ENCODE peak calls at places on chromosome X, in four cellular contexts. Q is tibial artery; I is CD8-positive, alpha-beta memory T cell; B is lung. U is an unnamed sample.

GRCh38 chrX:9340619-9341304 is 124.1 kb upstream of the TBL1X start:
- DNase-seq in Q (peak; percentile 70), I (peak; percentile 25), B (peak; percentile 55), U (peak; percentile 57)

GRCh38 chrX:30150196-30150895 is 65.0 kb upstream of the MAGEB2 start:
- DNase-seq in Q (no peak), I (no peak), B (no peak), U (no peak)

GRCh38 chrX:9746148-9746880 is 19.3 kb downstream of the GPR143 start:
- DNase-seq in Q (no peak), I (no peak), B (no peak), U (no peak)

GRCh38 chrX:108537005-108537404 is 97.4 kb downstream of the COL4A5 start:
- DNase-seq in Q (no peak), I (no peak), B (no peak), U (no peak)

GRCh38 chrX:13420545-13421183 is 100.8 kb upstream of the ATXN3L start:
- DNase-seq in Q (no peak), I (no peak), B (no peak), U (no peak)

GRCh38 chrX:37785569-37785968 is 5.7 kb downstream of the CYBB start:
- DNase-seq in Q (no peak), I (no peak), B (no peak), U (no peak)

GRCh38 chrX:40009890-40010289 is 87.9 kb downstream of the BCOR start:
- DNase-seq in Q (no peak), I (no peak), B (no peak), U (no peak)

GRCh38 chrX:110743679-110744340 is 51.8 kb downstream of the CHRDL1 start:
- DNase-seq in Q (no peak), I (no peak), B (no peak), U (no peak)

GRCh38 chrX:52422884-52423283 is 54.1 kb downstream of the XAGE2 start:
- DNase-seq in Q (no peak), I (no peak), B (no peak), U (no peak)

GRCh38 chrX:15680401-15680800 is 15.8 kb upstream of the CLTRN start:
- DNase-seq in Q (no peak), I (no peak), B (no peak), U (no peak)

GRCh38 chrX:38882894-38883620 is 81.8 kb downstream of the MID1IP1 start:
- DNase-seq in Q (no peak), I (no peak), B (no peak), U (no peak)

GRCh38 chrX:37350034-37350365 is 836 bp downstream of the PRRG1 start:
- DNase-seq in Q (no peak), I (no peak), B (no peak), U (no peak)

GRCh38 chrX:22323541-22323940 is 50.8 kb downstream of the CBLL2 start:
- DNase-seq in Q (no peak), I (no peak), B (no peak), U (no peak)

GRCh38 chrX:123590842-123591491 is 141.9 kb downstream of the THOC2 start:
- DNase-seq in Q (no peak), I (no peak), B (no peak), U (no peak)

GRCh38 chrX:40169193-40170086 is 71.7 kb upstream of the BCOR start:
- DNase-seq in Q (peak; percentile 70), I (peak; percentile 61), B (no peak), U (peak; percentile 65)

GRCh38 chrX:138008280-138008679 is 442.4 kb downstream of the ZIC3 start:
- DNase-seq in Q (no peak), I (no peak), B (no peak), U (no peak)

GRCh38 chrX:103063191-103063845 is 653 bp downstream of the BEX1 start:
- DNase-seq in Q (no peak), I (no peak), B (no peak), U (no peak)

GRCh38 chrX:107677909-107678308 is 49.6 kb downstream of the PRPS1 start:
- DNase-seq in Q (peak; percentile 73), I (no peak), B (no peak), U (no peak)

GRCh38 chrX:71650333-71650969 is 16.9 kb upstream of the LOC101059915 start:
- DNase-seq in Q (no peak), I (no peak), B (no peak), U (no peak)

GRCh38 chrX:133249659-133250058 is 31.5 kb upstream of the TFDP3 start:
- DNase-seq in Q (no peak), I (no peak), B (no peak), U (no peak)

GRCh38 chrX:73823473-73824004 is 260.5 kb downstream of the CHIC1 start:
- DNase-seq in Q (no peak), I (no peak), B (no peak), U (no peak)

GRCh38 chrX:143571521-143571920 is 54.2 kb upstream of the SPANXN3 start:
- DNase-seq in Q (no peak), I (no peak), B (no peak), U (no peak)

GRCh38 chrX:154436597-154437397 is at the start of gene GDI1:
- DNase-seq in Q (peak; percentile 74), I (peak; percentile 61), B (peak; percentile 51), U (peak; percentile 72)

GRCh38 chrX:45750639-45751038 is 550.0 kb upstream of the DIPK2B start:
- DNase-seq in Q (no peak), I (no peak), B (no peak), U (no peak)
- H3K4me1 ChIP-seq in Q (no peaks in the 10 kb centered on the region), I (peaks cover 21% of the 10 kb centered on the region), B (no peaks in the 10 kb centered on the region), U (peaks cover 21% of the 10 kb centered on the region)

GRCh38 chrX:144715356-144715755 is 531.9 kb upstream of the SPANXN1 start:
- DNase-seq in Q (no peak), I (no peak), B (no peak), U (no peak)

DNA sequence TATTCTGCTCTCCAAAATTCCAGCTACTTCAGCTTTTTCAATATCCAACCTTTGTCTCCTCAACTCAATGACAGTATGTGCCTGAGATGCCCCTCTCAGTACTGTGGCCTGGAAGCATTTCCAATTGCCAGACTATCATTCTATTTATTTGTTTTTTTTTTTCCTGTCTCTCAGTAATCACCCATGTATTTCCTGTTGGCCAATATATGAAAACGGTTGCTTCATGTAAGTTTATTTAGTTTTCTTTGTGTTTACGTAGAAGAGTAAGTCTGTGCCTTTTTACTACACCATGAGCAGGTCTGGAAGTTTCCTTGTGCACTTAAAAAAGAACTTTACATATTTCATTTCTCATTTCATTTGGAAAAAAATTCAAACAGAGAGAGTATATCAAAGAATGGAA is 537.5 kb upstream of the SPANXN1 start:
- DNase-seq in Q (no peak), I (no peak), B (no peak), U (no peak)
- H3K27me3 ChIP-seq in Q (no peaks in the 10 kb centered on the region), I (no peaks in the 10 kb centered on the region), B (no peaks in the 10 kb centered on the region), U (no peaks in the 10 kb centered on the region)

DNA sequence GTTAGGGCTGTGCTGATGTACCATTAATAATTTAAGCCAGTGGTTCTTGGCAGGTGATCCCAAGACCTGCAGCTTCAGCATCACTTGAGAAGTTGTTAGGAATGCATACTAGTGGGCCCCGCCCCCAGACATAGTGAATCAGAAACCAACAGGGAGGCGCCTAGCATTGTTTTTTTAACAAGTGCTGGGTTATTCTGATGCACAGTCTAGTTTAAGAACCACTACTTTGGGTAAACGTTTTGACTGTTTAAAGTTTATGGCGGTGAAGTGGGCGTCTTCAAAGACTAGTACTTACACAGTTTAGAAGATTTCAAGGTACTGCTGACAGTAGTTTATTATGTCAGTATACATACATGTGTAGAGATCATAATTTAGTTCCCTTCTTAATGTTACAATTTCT is 23.6 kb downstream of the FAM199X start:
- DNase-seq in Q (no peak), I (no peak), B (no peak), U (no peak)
- H3K36me3 ChIP-seq in Q (peaks cover 25% of the 10 kb centered on the region), I (peaks cover 5% of the 10 kb centered on the region), B (peaks cover 10% of the 10 kb centered on the region), U (peaks cover 5% of the 10 kb centered on the region)

GRCh38 chrX:68837119-68837518 is 8.3 kb downstream of the EFNB1 start:
- DNase-seq in Q (no peak), I (no peak), B (no peak), U (no peak)

GRCh38 chrX:68833855-68834331 is 5.1 kb downstream of the EFNB1 start:
- DNase-seq in Q (no peak), I (no peak), B (no peak), U (no peak)

GRCh38 chrX:68834371-68835103 is 5.7 kb downstream of the EFNB1 start:
- DNase-seq in Q (no peak), I (no peak), B (no peak), U (no peak)

GRCh38 chrX:68835104-68835442 is 6.3 kb downstream of the EFNB1 start:
- DNase-seq in Q (no peak), I (no peak), B (no peak), U (no peak)

GRCh38 chrX:68835468-68835867 is 6.6 kb downstream of the EFNB1 start:
- DNase-seq in Q (no peak), I (no peak), B (no peak), U (no peak)
- H3K4me1 ChIP-seq in Q (no peaks in the 10 kb centered on the region), I (peaks cover 6% of the 10 kb centered on the region), B (peaks cover under 1% of the 10 kb centered on the region), U (peaks cover 9% of the 10 kb centered on the region)

GRCh38 chrX:130885508-130885907 is 17.5 kb downstream of the ENOX2 start:
- DNase-seq in Q (no peak), I (no peak), B (no peak), U (no peak)

GRCh38 chrX:130887392-130887791 is 15.6 kb downstream of the ENOX2 start:
- DNase-seq in Q (no peak), I (no peak), B (no peak), U (no peak)

GRCh38 chrX:130878350-130879341 is 24.4 kb downstream of the ENOX2 start:
- DNase-seq in Q (peak; percentile 68), I (no peak), B (peak; percentile 36), U (no peak)

GRCh38 chrX:130885996-130886395 is 17.0 kb downstream of the ENOX2 start:
- DNase-seq in Q (no peak), I (no peak), B (no peak), U (no peak)

GRCh38 chrX:130884627-130885026 is 18.4 kb downstream of the ENOX2 start:
- DNase-seq in Q (no peak), I (no peak), B (no peak), U (no peak)
- H3K27me3 ChIP-seq in Q (no peaks in the 10 kb centered on the region), I (no peaks in the 10 kb centered on the region), B (no peaks in the 10 kb centered on the region), U (no peaks in the 10 kb centered on the region)

DNA sequence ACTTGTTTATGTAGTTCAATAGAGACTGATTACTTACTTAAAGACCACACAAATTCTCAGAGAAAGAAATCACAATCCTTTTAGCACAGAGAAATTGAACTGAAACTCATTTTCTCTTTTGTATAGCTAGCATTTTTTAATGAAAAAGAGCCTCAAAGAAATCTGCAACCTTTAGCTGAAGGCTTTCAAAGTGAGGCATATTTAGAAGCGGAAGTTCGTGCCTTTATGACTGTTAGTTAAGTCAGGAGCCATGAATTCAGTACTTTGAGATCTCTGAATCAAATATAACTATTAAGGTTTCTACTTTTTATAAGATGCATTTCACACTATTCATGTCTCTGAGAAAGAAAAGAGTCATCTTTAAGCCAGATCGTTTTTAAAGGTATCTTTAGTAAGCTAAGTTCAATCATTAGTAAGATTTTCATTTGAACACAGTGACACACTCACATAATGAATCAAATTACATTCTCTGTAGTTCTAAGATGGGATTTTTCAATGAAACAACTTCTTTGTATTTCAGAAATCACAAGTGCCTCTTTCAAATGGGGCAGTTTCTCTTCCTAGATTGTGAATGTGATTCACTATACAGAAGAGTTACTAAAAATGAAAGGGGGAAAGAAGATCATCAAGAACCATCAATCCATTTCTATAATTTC is 61.4 kb downstream of the SMARCA1 start:
- DNase-seq in Q (no peak), I (no peak), B (no peak), U (no peak)
- H3K36me3 ChIP-seq in Q (peaks cover 10% of the 10 kb centered on the region), I (no peaks in the 10 kb centered on the region), B (no peaks in the 10 kb centered on the region), U (no peaks in the 10 kb centered on the region)

GRCh38 chrX:118534716-118535493 is 39.3 kb downstream of the DOCK11 start:
- DNase-seq in Q (no peak), I (no peak), B (no peak), U (no peak)
- H3K4me1 ChIP-seq in Q (no peaks in the 10 kb centered on the region), I (peaks cover 62% of the 10 kb centered on the region), B (no peaks in the 10 kb centered on the region), U (peaks cover 48% of the 10 kb centered on the region)

U was measured in naive thymus-derived CD4-positive, alpha-beta T cell.